ENCODE peak calls at places on chromosomes 11 and 22, in five cellular contexts. S is NCI-H1092, A is tibial nerve, E is fibroblast of the conjunctiva, F is HT1080. X is an unnamed sample.

GRCh38 chr11:6622261-6623171 is 3.3 kb upstream of the TPP1 start:
- DNase-seq in E (no peak), S (no peak), F (peak; percentile 34), A (no peak), X (no peak)

GRCh38 chr11:64305691-64306562 is 603 bp downstream of the ESRRA start:
- DNase-seq in F (peak; percentile 72), E (peak; percentile 27), A (no peak), S (no peak), X (peak; percentile 66)

GRCh38 chr11:114621072-114621471 is 25.5 kb upstream of the NXPE4 start:
- DNase-seq in A (no peak), S (no peak), E (no peak), F (no peak), X (no peak)

GRCh38 chr11:124310746-124311145 is 3.0 kb downstream of the OR8D1 start:
- DNase-seq in E (no peak), F (peak; percentile 18), A (no peak), S (no peak), X (no peak)

GRCh38 chr22:22369962-22370265 is 125.3 kb downstream of the VPREB1 start:
- DNase-seq in F (no peak), A (no peak), E (no peak), S (no peak), X (no peak)

GRCh38 chr11:34068098-34068497 is 16.6 kb downstream of the CAPRIN1 start:
- DNase-seq in F (peak; percentile 57), S (no peak), A (no peak), E (no peak), X (no peak)

GRCh38 chr11:131661137-131661536 is 290.7 kb downstream of the NTM start:
- DNase-seq in F (peak; percentile 72), S (no peak), E (no peak), A (no peak), X (no peak)

GRCh38 chr11:898160-898517 is 12.5 kb downstream of the CHID1 start:
- DNase-seq in A (no peak), S (peak; percentile 27), F (peak; percentile 33), E (no peak), X (no peak)

GRCh38 chr11:85167038-85167437 is 460.1 kb downstream of the DLG2 start:
- DNase-seq in E (no peak), A (no peak), S (no peak), F (no peak), X (no peak)

GRCh38 chr11:44575288-44575672 is 9.8 kb downstream of the CD82 start:
- DNase-seq in S (no peak), E (no peak), A (no peak), F (peak; percentile 79), X (no peak)

GRCh38 chr11:124724854-124725718 is 14.7 kb upstream of the NRGN start:
- DNase-seq in A (no peak), S (no peak), F (no peak), E (no peak), X (no peak)

GRCh38 chr11:110716361-110716760 is 4.1 kb upstream of the ARHGAP20 start:
- DNase-seq in A (no peak), S (no peak), F (no peak), E (no peak), X (no peak)

GRCh38 chr22:32760815-32761214 is 40.7 kb upstream of the TIMP3 start:
- DNase-seq in F (no peak), A (no peak), E (no peak), S (no peak), X (peak; percentile 54)

GRCh38 chr11:36077886-36078685 is 134.2 kb downstream of the LDLRAD3 start:
- DNase-seq in F (peak; percentile 83), A (no peak), E (no peak), S (no peak), X (no peak)

GRCh38 chr11:62574363-62575057 is 819 bp upstream of the EEF1G start:
- DNase-seq in A (no peak), F (no peak), S (peak; percentile 23), E (no peak), X (peak; percentile 64)

GRCh38 chr11:15886866-15887265 is 469.5 kb downstream of the SOX6 start:
- DNase-seq in S (no peak), F (peak; percentile 11), E (no peak), A (no peak), X (no peak)

GRCh38 chr11:62071408-62071807 is 52.4 kb upstream of the INCENP start:
- DNase-seq in E (no peak), F (no peak), A (no peak), S (no peak), X (no peak)

GRCh38 chr22:27238935-27239510 is 562.5 kb downstream of the MN1 start:
- DNase-seq in E (peak; percentile 83), A (no peak), F (peak; percentile 87), S (peak; percentile 35), X (peak; percentile 94)

GRCh38 chr11:104968365-104968855 is at the start of gene CASP4:
- DNase-seq in S (no peak), F (peak; percentile 75), A (no peak), E (peak; percentile 50), X (peak; percentile 30)

X was measured in uterus.